ENCODE peak calls at places on chromosomes 5 and 9, in seven cellular contexts. Z is M059J; H is stimulated activated CD4-positive, alpha-beta T cell treated with anti-CD3 and anti-CD28 coated beads, Interleukin-1b, Interleukin-23, amount 100 ng/mL, for 24 hours; Y is WTC11; N is activated naive CD4-positive, alpha-beta T cell; B is AG20443; K is fibroblast of pulmonary artery. R is an unnamed sample.

GRCh38 chr9:19431361-19432171 is 22.8 kb downstream of the ACER2 start:
- DNase-seq in Y (no peak), H (no peak), K (peak), Z (peak), N (no peak), B (no peak), R (no peak)

GRCh38 chr5:107469485-107469884 is 201.3 kb downstream of the EFNA5 start:
- DNase-seq in Y (no peak), Z (peak), K (peak), H (no peak), N (no peak), B (peak), R (no peak)

GRCh38 chr9:116700882-116701836 is 14.1 kb downstream of the TRIM32 start:
- DNase-seq in Z (no peak), B (no peak), N (no peak), H (no peak), K (no peak), Y (no peak), R (no peak)

GRCh38 chr9:2826291-2826690 is 17.6 kb downstream of the PUM3 start:
- DNase-seq in N (no peak), Y (no peak), Z (no peak), H (no peak), K (no peak), B (no peak), R (no peak)

GRCh38 chr5:172868924-172869565 is 35.0 kb downstream of the ERGIC1 start:
- DNase-seq in Z (peak), Y (no peak), H (no peak), B (peak), K (peak), N (no peak), R (no peak)

GRCh38 chr9:2228132-2228531 is 213.0 kb downstream of the SMARCA2 start:
- DNase-seq in K (no peak), Z (peak), N (no peak), B (no peak), Y (peak), H (no peak), R (no peak)

GRCh38 chr5:42759456-42759855 is 2.8 kb downstream of the CCDC152 start:
- DNase-seq in N (no peak), H (no peak), Z (peak), Y (no peak), B (no peak), K (peak), R (no peak)

GRCh38 chr9:137280478-137281344 is 3.2 kb downstream of the TOR4A start:
- DNase-seq in B (peak), H (no peak), Y (peak), K (peak), N (no peak), Z (no peak), R (no peak)

GRCh38 chr5:167730121-167730520 is 561.3 kb upstream of the WWC1 start:
- DNase-seq in N (no peak), K (peak), B (peak), Z (peak), H (no peak), Y (no peak), R (no peak)

GRCh38 chr5:145104106-145104505 is 731.0 kb downstream of the PRELID2 start:
- DNase-seq in B (no peak), K (no peak), Y (no peak), N (no peak), H (no peak), Z (no peak), R (no peak)

GRCh38 chr5:143117821-143118220 is 285.7 kb downstream of the NR3C1 start:
- DNase-seq in Z (no peak), B (no peak), H (no peak), N (no peak), K (no peak), Y (no peak), R (no peak)

GRCh38 chr5:431001-431710 is 11.8 kb upstream of the EXOC3 start:
- DNase-seq in H (peak), N (no peak), Z (peak), K (peak), Y (peak), B (peak), R (peak)

GRCh38 chr5:35478856-35479682 is 138.6 kb upstream of the SPEF2 start:
- DNase-seq in B (peak), Z (peak), H (no peak), K (peak), N (no peak), Y (no peak), R (no peak)

GRCh38 chr9:105438136-105438839 is 9.5 kb upstream of the FSD1L start:
- DNase-seq in K (peak), H (no peak), Y (no peak), B (no peak), N (no peak), Z (no peak), R (no peak)

GRCh38 chr5:83471405-83472212 is at the start of gene VCAN:
- DNase-seq in K (peak), B (peak), H (no peak), Y (peak), Z (peak), N (no peak), R (no peak)

GRCh38 chr5:2887401-2888348 is 136.2 kb upstream of the IRX2 start:
- DNase-seq in Y (no peak), H (no peak), K (no peak), B (no peak), N (no peak), Z (no peak), R (no peak)

GRCh38 chr9:114117996-114118830 is 19.1 kb upstream of the KIF12 start:
- DNase-seq in B (no peak), Y (no peak), Z (no peak), K (no peak), H (no peak), N (no peak), R (no peak)

GRCh38 chr5:18314192-18314778 is 680.0 kb downstream of the TAF11L14 start:
- DNase-seq in Z (peak), K (peak), B (peak), N (no peak), H (no peak), Y (no peak), R (no peak)

GRCh38 chr5:125668904-125669303 is 754.3 kb upstream of the GRAMD2B start:
- DNase-seq in B (no peak), H (no peak), Y (no peak), N (no peak), Z (peak), K (no peak), R (no peak)

GRCh38 chr9:124284940-124285441 is 27.2 kb downstream of the NEK6 start:
- DNase-seq in Z (peak), B (peak), K (no peak), Y (no peak), H (no peak), N (no peak), R (no peak)

GRCh38 chr9:134630393-134630790 is 11.2 kb upstream of the COL5A1 start:
- DNase-seq in N (no peak), H (no peak), B (no peak), Z (no peak), K (no peak), Y (no peak), R (no peak)

GRCh38 chr9:91711755-91712591 is 238.1 kb downstream of the ROR2 start:
- DNase-seq in K (peak), Y (no peak), Z (peak), B (no peak), H (peak), N (peak), R (peak)

GRCh38 chr5:10453564-10453963 is 11.9 kb downstream of the ROPN1L start:
- DNase-seq in H (no peak), B (no peak), K (peak), Y (no peak), Z (peak), N (no peak), R (no peak)